ENCODE peak calls at places on chromosomes 7 and 10, in four cellular contexts. H, N, O and R are unnamed samples.

GRCh38 chr10:63917363-63917762 is 396.2 kb downstream of the REEP3 start:
- DNase-seq in H (no peak), N (no peak), O (no peak), R (no peak)

GRCh38 chr10:107747851-107748250 is 583.3 kb upstream of the SORCS1 start:
- DNase-seq in H (no peak), N (no peak), O (no peak), R (no peak)

GRCh38 chr10:24196426-24197039 is 12.4 kb upstream of the KIAA1217 start:
- DNase-seq in H (peak), N (peak), O (peak), R (peak)

GRCh38 chr7:64562246-64562620 is 638 bp downstream of the ZNF680 start:
- DNase-seq in H (no peak), N (no peak), O (no peak), R (no peak)

GRCh38 chr7:139745330-139746143 is 32.3 kb downstream of the HIPK2 start:
- DNase-seq in H (peak), N (no peak), O (peak), R (no peak)

GRCh38 chr7:131686833-131687232 is 130.4 kb upstream of the PODXL start:
- DNase-seq in H (no peak), N (no peak), O (no peak), R (no peak)

GRCh38 chr10:73892314-73893080 is 18.1 kb upstream of the CAMK2G start:
- DNase-seq in H (no peak), N (no peak), O (no peak), R (no peak)

GRCh38 chr10:97689637-97690036 is 2.6 kb upstream of the AVPI1 start:
- DNase-seq in H (no peak), N (no peak), O (no peak), R (no peak)

GRCh38 chr10:132360766-132361447 is 28.9 kb downstream of the LRRC27 start:
- DNase-seq in H (no peak), N (no peak), O (no peak), R (no peak)

GRCh38 chr7:18408461-18408860 is 87.1 kb upstream of the HDAC9 start:
- DNase-seq in H (no peak), N (no peak), O (no peak), R (no peak)

GRCh38 chr7:102208826-102209225 is 77.8 kb upstream of the SH2B2 start:
- DNase-seq in H (peak), N (no peak), O (no peak), R (no peak)

GRCh38 chr7:27897001-27897400 is 157.0 kb downstream of the TAX1BP1 start:
- DNase-seq in H (no peak), N (no peak), O (no peak), R (no peak)